ENCODE peak calls at places on chromosomes 5 and 9, in seven cellular contexts. U, T, R, N, J, W and Q are unnamed samples.

GRCh38 chr5:9562101-9562500 is 16.2 kb upstream of the SEMA5A start:
- DNase-seq in U (no peak), T (no peak), R (peak), N (no peak), J (peak), W (no peak), Q (no peak)

GRCh38 chr5:178201927-178202235 is 2.5 kb upstream of the HNRNPAB start:
- DNase-seq in U (no peak), T (no peak), R (peak), N (no peak), J (no peak), W (no peak), Q (no peak)

GRCh38 chr5:140118294-140118936 is 4.5 kb downstream of the PURA start:
- DNase-seq in U (no peak), T (peak), R (no peak), N (no peak), J (peak), W (no peak), Q (no peak)

GRCh38 chr5:76082790-76083554 is at the start of gene SV2C:
- DNase-seq in U (no peak), T (no peak), R (no peak), N (no peak), J (peak), W (no peak), Q (no peak)

GRCh38 chr9:98627291-98627690 is 81.4 kb downstream of the GABBR2 start:
- DNase-seq in U (no peak), T (peak), R (no peak), N (no peak), J (no peak), W (no peak), Q (no peak)

GRCh38 chr9:93697352-93698139 is 121.2 kb downstream of the PHF2 start:
- DNase-seq in U (no peak), T (no peak), R (no peak), N (no peak), J (no peak), W (no peak), Q (no peak)

GRCh38 chr9:16475257-16475656 is 395.2 kb downstream of the BNC2 start:
- DNase-seq in U (no peak), T (no peak), R (no peak), N (no peak), J (peak), W (no peak), Q (no peak)

GRCh38 chr9:26747611-26748010 is 145.0 kb downstream of the CAAP1 start:
- DNase-seq in U (no peak), T (no peak), R (no peak), N (no peak), J (no peak), W (no peak), Q (no peak)

GRCh38 chr5:35924122-35924949 is 14.1 kb downstream of the CAPSL start:
- DNase-seq in U (no peak), T (peak), R (no peak), N (no peak), J (no peak), W (no peak), Q (no peak)

GRCh38 chr5:109688647-109688998 is 1.1 kb upstream of the MAN2A1 start:
- DNase-seq in U (peak), T (peak), R (no peak), N (peak), J (peak), W (no peak), Q (no peak)

GRCh38 chr9:70835323-70835722 is 286.1 kb downstream of the TRPM3 start:
- DNase-seq in U (no peak), T (no peak), R (no peak), N (no peak), J (no peak), W (no peak), Q (peak)

GRCh38 chr9:2413196-2413840 is 208.3 kb upstream of the VLDLR start:
- DNase-seq in U (no peak), T (no peak), R (no peak), N (peak), J (no peak), W (no peak), Q (no peak)
- H3K27ac ChIP-seq in U (no peak), T (no peak), R (no peak), N (peak), J (no peak), W (no peak), Q (no peak)

GRCh38 chr5:61283480-61283879 is 48.6 kb upstream of the ZSWIM6 start:
- DNase-seq in U (no peak), T (no peak), R (no peak), N (no peak), J (no peak), W (no peak), Q (no peak)

GRCh38 chr5:61281686-61282085 is 50.4 kb upstream of the ZSWIM6 start:
- DNase-seq in U (no peak), T (no peak), R (no peak), N (no peak), J (no peak), W (no peak), Q (no peak)

GRCh38 chr5:61280205-61280604 is 51.9 kb upstream of the ZSWIM6 start:
- DNase-seq in U (no peak), T (peak), R (no peak), N (peak), J (peak), W (no peak), Q (peak)

GRCh38 chr5:61279725-61280124 is 52.3 kb upstream of the ZSWIM6 start:
- DNase-seq in U (no peak), T (peak), R (no peak), N (no peak), J (no peak), W (no peak), Q (no peak)

DNA sequence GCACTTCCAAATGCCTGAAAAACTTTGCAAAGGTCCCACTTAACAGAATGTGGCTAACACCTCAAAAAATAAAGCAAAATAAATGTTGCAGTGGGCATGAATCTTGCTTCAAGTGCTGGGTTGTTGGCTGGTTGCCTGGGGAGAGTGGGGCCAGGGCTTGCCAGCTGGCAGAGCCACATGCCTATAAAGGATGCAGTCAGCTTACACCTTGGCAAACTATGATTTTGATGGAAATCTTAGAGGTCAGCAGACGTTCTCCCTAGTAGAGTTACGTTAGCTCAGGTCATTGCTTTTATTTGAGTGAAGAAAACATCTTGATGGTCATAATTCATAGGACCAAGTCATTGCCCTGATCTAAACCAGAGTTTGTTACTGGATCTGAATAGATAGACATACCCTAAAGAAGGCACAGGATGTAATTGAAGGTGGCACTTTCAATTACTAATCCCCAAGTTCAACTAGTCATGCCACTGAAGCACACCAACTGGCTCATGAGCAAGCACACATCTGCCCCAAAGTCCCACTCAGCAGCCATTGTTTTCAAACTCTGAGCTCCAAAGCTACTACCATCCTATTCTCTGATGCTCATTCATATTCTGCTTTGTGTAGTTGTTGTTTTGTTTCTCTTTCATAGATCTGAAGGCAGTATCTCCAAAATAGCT is 51.2 kb upstream of the ZSWIM6 start:
- DNase-seq in U (no peak), T (no peak), R (no peak), N (peak), J (peak), W (no peak), Q (no peak)
- H3K27ac ChIP-seq in U (no peak), T (no peak), R (no peak), N (peak), J (no peak), W (no peak), Q (peak)

GRCh38 chr5:1930501-1930879 is 47.8 kb upstream of the IRX4 start:
- DNase-seq in U (no peak), T (no peak), R (no peak), N (no peak), J (no peak), W (no peak), Q (no peak)

GRCh38 chr5:1933364-1934055 is 50.8 kb upstream of the IRX4 start:
- DNase-seq in U (no peak), T (no peak), R (no peak), N (no peak), J (no peak), W (no peak), Q (no peak)

GRCh38 chr5:1929108-1929991 is 46.6 kb upstream of the IRX4 start:
- DNase-seq in U (no peak), T (no peak), R (no peak), N (no peak), J (no peak), W (no peak), Q (no peak)

GRCh38 chr5:1930880-1931589 is 48.3 kb upstream of the IRX4 start:
- DNase-seq in U (no peak), T (no peak), R (no peak), N (peak), J (no peak), W (no peak), Q (no peak)

GRCh38 chr5:1931590-1932138 is 48.9 kb upstream of the IRX4 start:
- DNase-seq in U (no peak), T (no peak), R (no peak), N (peak), J (no peak), W (no peak), Q (no peak)
- H3K27ac ChIP-seq in U (no peak), T (no peak), R (no peak), N (peak), J (no peak), W (peak), Q (peak)

GRCh38 chr5:173910215-173910614 is 22.1 kb downstream of the CPEB4 start:
- DNase-seq in U (no peak), T (no peak), R (no peak), N (no peak), J (no peak), W (no peak), Q (no peak)

GRCh38 chr5:173909205-173909604 is 21.1 kb downstream of the CPEB4 start:
- DNase-seq in U (peak), T (no peak), R (no peak), N (no peak), J (no peak), W (no peak), Q (no peak)

GRCh38 chr5:173907284-173907683 is 19.1 kb downstream of the CPEB4 start:
- DNase-seq in U (no peak), T (no peak), R (no peak), N (no peak), J (no peak), W (no peak), Q (no peak)

GRCh38 chr5:173911623-173912022 is 23.5 kb downstream of the CPEB4 start:
- DNase-seq in U (no peak), T (no peak), R (no peak), N (no peak), J (no peak), W (no peak), Q (no peak)

DNA sequence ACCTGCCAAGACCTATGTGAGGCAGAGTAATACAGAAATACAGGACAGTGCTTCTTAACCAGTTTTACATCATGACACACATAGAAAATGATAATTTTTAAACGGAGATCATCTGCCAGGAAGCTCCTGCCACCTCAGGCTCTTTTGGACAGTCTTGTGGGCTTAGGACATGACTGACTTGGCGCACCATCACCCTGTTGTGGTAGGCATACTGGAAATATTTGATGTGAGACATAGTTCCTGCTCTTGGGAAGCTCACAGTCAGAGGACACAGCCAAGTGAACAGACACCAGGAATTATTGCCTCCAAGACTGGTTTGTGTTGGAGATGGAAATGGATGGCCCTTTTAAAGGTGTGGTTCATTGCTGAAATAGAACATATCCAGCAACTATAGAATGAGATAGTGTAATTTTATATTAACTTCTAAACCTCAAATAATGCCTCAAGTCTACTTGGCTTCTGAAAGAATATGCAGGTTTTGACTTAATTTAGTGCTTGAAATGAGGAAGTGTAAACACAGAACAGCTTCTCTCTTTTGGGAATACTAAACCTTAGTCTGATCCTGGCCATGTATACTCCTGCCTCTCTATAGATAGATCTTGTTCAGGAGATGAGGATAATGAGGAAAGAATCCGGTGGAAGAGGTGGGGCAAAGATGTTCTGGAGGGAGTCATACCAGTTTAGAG is 19.7 kb downstream of the CPEB4 start:
- DNase-seq in U (no peak), T (peak), R (no peak), N (no peak), J (no peak), W (no peak), Q (no peak)
- H3K27ac ChIP-seq in U (peak), T (no peak), R (no peak), N (peak), J (no peak), W (peak), Q (no peak)

DNA sequence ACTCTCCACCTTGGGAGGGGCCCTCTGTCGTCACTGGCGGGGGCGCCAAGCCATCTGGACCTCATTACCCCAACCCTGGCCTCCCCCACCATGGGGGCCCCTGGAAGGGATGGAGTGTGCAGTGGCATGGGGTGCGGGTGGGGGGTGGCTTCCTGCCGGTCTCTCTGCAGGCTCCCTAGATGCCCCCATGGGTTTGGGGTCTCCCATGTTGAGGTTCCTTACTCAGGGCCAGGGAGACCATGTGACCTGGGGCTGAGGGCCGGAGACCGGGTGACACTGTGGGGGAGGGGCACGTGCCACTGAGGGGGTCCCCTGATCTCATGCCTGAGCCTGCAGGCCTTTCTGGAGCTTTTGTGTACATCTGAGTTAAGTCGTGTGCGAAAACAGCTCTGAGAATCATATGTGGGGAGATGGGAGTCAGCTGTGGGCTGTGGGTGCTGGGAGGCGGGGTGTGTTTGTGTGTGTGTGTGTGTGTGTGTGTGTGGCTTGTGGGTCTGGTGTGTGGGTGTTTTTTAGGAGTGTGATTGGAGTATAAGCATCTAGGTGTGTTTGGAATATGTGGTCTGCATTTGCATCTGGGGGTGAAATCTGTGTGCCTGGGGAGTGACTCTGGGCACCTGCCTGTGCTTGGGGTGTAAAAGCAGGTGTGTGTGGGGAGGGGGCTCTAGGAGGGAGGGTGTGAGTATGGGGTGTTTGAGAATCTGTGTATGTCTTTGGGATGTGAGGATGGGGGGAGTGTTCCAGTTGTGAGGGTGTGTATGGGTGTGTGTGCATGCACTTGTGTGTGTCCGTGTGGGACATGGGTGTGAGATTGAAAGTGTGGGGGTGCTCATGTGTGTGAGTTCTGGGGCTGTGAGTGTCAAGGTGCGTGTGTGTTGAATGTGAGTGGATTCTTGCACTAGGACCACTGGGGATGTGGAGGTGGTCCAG is 32.1 kb downstream of the GOLGA2 start:
- DNase-seq in U (no peak), T (peak), R (no peak), N (no peak), J (no peak), W (peak), Q (no peak)
- H3K27ac ChIP-seq in U (no peak), T (peak), R (no peak), N (no peak), J (no peak), W (peak), Q (no peak)

DNA sequence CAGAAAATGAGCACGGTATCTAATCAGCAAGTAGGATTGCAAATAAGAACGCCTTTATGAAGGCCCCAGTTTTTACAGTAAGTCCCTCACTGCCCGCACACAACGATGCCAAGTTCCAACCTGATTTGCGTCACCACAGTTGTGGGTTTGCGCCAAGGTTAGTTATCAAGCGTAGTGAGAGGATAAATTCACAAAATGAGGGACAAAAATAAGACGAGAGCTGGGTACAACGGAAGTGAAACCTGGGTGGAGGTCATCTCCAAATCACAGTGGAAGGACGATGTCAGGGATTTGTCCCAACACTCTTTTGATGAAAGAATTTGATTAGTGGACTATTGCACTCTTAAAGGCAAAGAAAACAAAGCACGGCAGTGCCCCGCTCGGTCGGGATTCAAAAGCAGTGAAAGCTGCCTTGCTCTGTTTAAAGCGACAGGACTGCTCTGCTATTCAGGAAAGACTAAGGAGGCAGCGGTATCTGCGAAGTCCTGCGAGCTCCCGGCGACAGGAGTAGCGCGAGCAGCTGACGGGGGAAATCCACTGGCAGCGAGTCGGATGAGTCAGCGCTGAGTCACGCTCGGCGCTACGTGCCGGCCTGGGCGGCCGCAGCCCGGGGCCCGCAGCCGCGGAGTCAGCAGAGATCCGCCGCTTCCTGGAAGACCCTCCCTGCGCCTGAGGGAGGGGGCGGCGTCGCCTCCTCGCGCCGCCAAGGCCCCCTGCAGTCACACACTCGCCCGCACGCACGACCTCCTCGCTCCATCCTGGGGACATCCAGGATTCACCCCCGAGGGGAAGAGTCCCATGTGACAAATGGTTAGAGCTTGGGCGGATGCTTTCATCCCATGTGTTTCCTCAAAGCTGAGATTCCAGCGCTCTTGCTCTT is 102.8 kb downstream of the ARRDC3 start:
- DNase-seq in U (peak), T (peak), R (peak), N (peak), J (peak), W (peak), Q (peak)
- H3K27ac ChIP-seq in U (no peak), T (peak), R (peak), N (peak), J (peak), W (peak), Q (peak)

GRCh38 chr5:110945874-110946436 is 125.6 kb upstream of the TSLP start:
- DNase-seq in U (no peak), T (no peak), R (no peak), N (no peak), J (no peak), W (no peak), Q (no peak)
- H3K27ac ChIP-seq in U (no peak), T (no peak), R (no peak), N (no peak), J (no peak), W (no peak), Q (no peak)

DNA sequence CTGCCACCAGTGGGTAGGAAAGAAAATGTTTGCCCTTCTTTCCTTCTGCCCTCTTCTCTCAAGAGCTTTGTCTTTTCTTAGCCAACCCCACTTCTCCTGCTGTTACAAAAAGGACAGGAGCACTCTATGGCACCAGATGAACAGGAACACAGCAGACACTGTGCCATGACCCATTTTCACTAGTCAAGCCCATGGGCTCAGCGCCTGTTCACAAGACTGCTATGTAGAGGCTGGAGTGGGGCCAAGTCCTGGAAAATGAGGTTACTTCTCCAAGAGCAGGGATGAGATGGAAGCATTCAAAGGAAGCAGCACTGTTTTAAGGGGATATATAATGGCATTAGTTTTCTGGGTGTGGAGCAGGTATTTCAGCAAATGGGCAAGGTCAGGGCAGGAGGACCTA is 46.8 kb upstream of the GRAMD2B start:
- DNase-seq in U (no peak), T (no peak), R (no peak), N (no peak), J (no peak), W (peak), Q (no peak)
- H3K27ac ChIP-seq in U (no peak), T (no peak), R (no peak), N (no peak), J (no peak), W (peak), Q (no peak)

DNA sequence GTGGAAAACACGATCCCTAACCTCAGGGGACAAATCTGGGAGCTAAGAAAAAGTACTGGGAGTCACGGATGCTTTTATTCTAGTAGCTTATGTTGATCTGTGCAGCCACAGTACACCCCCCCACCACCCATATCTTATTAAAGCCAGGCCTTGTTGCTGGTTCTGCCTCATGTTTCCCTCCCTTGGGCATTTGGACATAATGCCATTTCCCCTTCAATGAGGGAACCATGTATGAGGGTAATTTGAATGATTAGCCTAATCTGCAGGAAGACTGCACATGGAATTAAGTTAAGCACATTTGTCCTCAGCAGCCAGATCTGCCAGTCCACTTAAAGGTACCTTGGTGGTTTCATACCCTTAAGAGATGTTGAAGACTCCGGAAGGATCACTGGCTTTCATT is 102.0 kb downstream of the ARHGAP26 start:
- DNase-seq in U (no peak), T (no peak), R (no peak), N (no peak), J (peak), W (no peak), Q (no peak)
- H3K27ac ChIP-seq in U (no peak), T (no peak), R (peak), N (peak), J (peak), W (no peak), Q (no peak)

GRCh38 chr5:91591076-91591475 is 208.0 kb upstream of the ARRDC3 start:
- DNase-seq in U (peak), T (no peak), R (no peak), N (no peak), J (peak), W (no peak), Q (no peak)
- H3K27ac ChIP-seq in U (no peak), T (no peak), R (no peak), N (no peak), J (no peak), W (no peak), Q (no peak)